ENCODE peak calls at places on chromosomes 7 and 10, in ten cellular contexts. Z is mammary epithelial cell; K is PC-9; V is neural progenitor cell; T is body of pancreas; L is stomach; J is colonic mucosa; G is effector memory CD4-positive, alpha-beta T cell; S is cardiac muscle cell; R is heart right ventricle. I is an unnamed sample.
A peak's percentile ranks its signal among the peaks of the same experiment; 100 is the strongest.

GRCh38 chr10:73439605-73440298 is 6.4 kb upstream of the MSS51 start:
- DNase-seq in L (no peak), S (peak; percentile 46), T (no peak), G (no peak), Z (peak; percentile 64), R (no peak), K (no peak), J (no peak), V (no peak), I (no peak)

GRCh38 chr10:37930423-37930822 is 46.0 kb downstream of the ZNF25 start:
- DNase-seq in T (no peak), K (no peak), G (no peak), L (no peak), Z (no peak), J (no peak), R (no peak), V (no peak), S (no peak), I (no peak)

GRCh38 chr7:133186060-133186459 is 66.8 kb upstream of the EXOC4 start:
- DNase-seq in S (no peak), T (no peak), J (no peak), V (no peak), R (no peak), L (no peak), Z (no peak), G (no peak), K (no peak), I (no peak)

GRCh38 chr10:67602268-67602950 is 93.6 kb downstream of the CTNNA3 start:
- DNase-seq in L (no peak), V (no peak), R (no peak), K (no peak), Z (peak; percentile 64), S (peak; percentile 92), T (no peak), J (no peak), G (no peak), I (peak; percentile 33)

GRCh38 chr10:70396140-70396539 is 7.8 kb upstream of the EIF4EBP2 start:
- DNase-seq in J (no peak), Z (no peak), R (no peak), L (no peak), K (no peak), S (no peak), T (no peak), V (no peak), G (no peak), I (no peak)

GRCh38 chr7:453597-454306 is 65.9 kb downstream of the PDGFA start:
- DNase-seq in S (no peak), K (no peak), G (no peak), R (no peak), L (no peak), V (no peak), J (no peak), T (no peak), Z (no peak), I (no peak)

GRCh38 chr7:332646-333398 is 42.9 kb downstream of the FOXL3 start:
- DNase-seq in R (peak; percentile 75), S (peak; percentile 66), G (peak; percentile 62), K (peak; percentile 91), V (peak; percentile 88), J (peak; percentile 90), L (peak; percentile 92), T (peak; percentile 95), Z (peak; percentile 38), I (peak; percentile 42)

GRCh38 chr10:120948889-120949382 is 97.8 kb downstream of the WDR11 start:
- DNase-seq in T (peak; percentile 71), R (peak; percentile 49), G (peak; percentile 9), V (peak; percentile 92), Z (peak; percentile 45), L (peak; percentile 71), J (peak; percentile 68), S (peak; percentile 83), K (no peak), I (no peak)

GRCh38 chr7:84191261-84191660 is 3.3 kb downstream of the SEMA3A start:
- DNase-seq in G (no peak), S (no peak), J (no peak), K (no peak), R (no peak), V (no peak), Z (no peak), L (no peak), T (no peak), I (no peak)

GRCh38 chr10:18400201-18400910 is 251.0 kb downstream of the NSUN6 start:
- DNase-seq in S (no peak), G (no peak), Z (no peak), V (peak; percentile 44), J (peak; percentile 88), L (no peak), R (no peak), K (no peak), T (peak; percentile 68), I (no peak)

GRCh38 chr10:88986549-88987242 is 3.9 kb upstream of the FAS start:
- DNase-seq in Z (peak; percentile 25), V (peak; percentile 57), R (peak; percentile 38), J (no peak), K (no peak), T (peak; percentile 47), G (no peak), S (peak; percentile 66), L (peak; percentile 33), I (peak; percentile 35)

GRCh38 chr10:22649390-22649841 is 65.0 kb downstream of the PIP4K2A start:
- DNase-seq in T (no peak), J (no peak), K (no peak), G (no peak), Z (no peak), R (no peak), S (no peak), L (no peak), V (no peak), I (no peak)

GRCh38 chr10:36038316-36038715 is 396.2 kb upstream of the FZD8 start:
- DNase-seq in Z (no peak), J (no peak), R (no peak), S (no peak), K (no peak), T (no peak), G (no peak), V (no peak), L (no peak), I (no peak)

GRCh38 chr10:68082815-68083395 is 7.8 kb upstream of the HERC4 start:
- DNase-seq in G (no peak), L (no peak), V (no peak), K (no peak), R (no peak), Z (no peak), J (no peak), S (peak; percentile 56), T (no peak), I (no peak)

GRCh38 chr10:86757110-86757790 is 831 bp downstream of the BMPR1A start:
- DNase-seq in J (peak; percentile 49), V (peak; percentile 61), G (no peak), T (peak; percentile 60), L (peak; percentile 31), Z (peak; percentile 51), R (peak; percentile 34), S (peak; percentile 71), K (peak; percentile 17), I (peak; percentile 58)

DNA sequence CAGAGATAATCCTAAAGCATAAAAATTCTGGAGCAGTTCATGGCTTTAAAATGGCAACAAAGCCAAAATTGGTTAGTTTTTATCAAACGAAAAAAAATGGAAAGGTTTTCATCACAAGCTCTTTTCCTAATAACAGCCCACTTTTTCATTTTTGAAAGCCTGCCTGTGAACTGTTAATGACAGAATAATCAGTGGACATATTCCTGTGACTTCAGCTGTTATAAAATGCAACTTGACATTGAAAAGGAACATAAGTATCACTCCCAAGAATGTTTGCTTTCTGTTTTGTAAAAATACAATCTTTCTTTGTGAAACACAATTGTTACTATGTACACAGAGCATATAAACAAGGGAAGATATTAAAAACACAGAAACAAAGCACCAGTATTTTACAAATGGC is 26.6 kb downstream of the MACC1 start:
- DNase-seq in J (no peak), G (no peak), S (peak; percentile 31), L (no peak), Z (no peak), K (no peak), V (no peak), R (no peak), T (no peak), I (no peak)
- H3K4me1 ChIP-seq in J (no peaks in the 10 kb centered on the region), G (no peaks in the 10 kb centered on the region), S (no peaks in the 10 kb centered on the region), L (peaks cover 4% of the 10 kb centered on the region), Z (no peaks in the 10 kb centered on the region), K (peaks cover 7% of the 10 kb centered on the region), V (no peaks in the 10 kb centered on the region), R (no peaks in the 10 kb centered on the region), T (peaks cover 5% of the 10 kb centered on the region), I (no peaks in the 10 kb centered on the region)

GRCh38 chr7:129640400-129640799 is 28.9 kb downstream of the NRF1 start:
- DNase-seq in S (no peak), K (no peak), Z (no peak), R (no peak), J (no peak), V (no peak), L (no peak), G (no peak), T (no peak), I (no peak)

GRCh38 chr7:129646369-129647021 is 35.0 kb downstream of the NRF1 start:
- DNase-seq in R (no peak), J (no peak), V (peak; percentile 61), T (no peak), S (no peak), Z (no peak), L (no peak), G (no peak), K (peak; percentile 11), I (peak; percentile 35)

GRCh38 chr7:129642871-129643515 is 31.5 kb downstream of the NRF1 start:
- DNase-seq in T (no peak), L (no peak), S (peak; percentile 8), Z (no peak), V (peak; percentile 34), G (no peak), J (no peak), K (no peak), R (no peak), I (no peak)

GRCh38 chr7:129643545-129644170 is 32.1 kb downstream of the NRF1 start:
- DNase-seq in K (no peak), R (no peak), V (peak; percentile 33), J (no peak), T (no peak), Z (no peak), S (no peak), L (no peak), G (no peak), I (no peak)

GRCh38 chr7:129644634-129645230 is 33.2 kb downstream of the NRF1 start:
- DNase-seq in K (no peak), T (no peak), J (no peak), R (no peak), L (no peak), Z (peak; percentile 35), V (peak; percentile 15), S (peak; percentile 76), G (no peak), I (peak; percentile 70)
- H3K27ac ChIP-seq in K (no peak overlapping the region), T (no peak overlapping the region), J (no peak overlapping the region), R (no peak overlapping the region), L (no peak overlapping the region), Z (no peak overlapping the region), V (no peak overlapping the region), S (peak overlapping the region; percentile 40), G (no peak overlapping the region), I (no peak overlapping the region)

GRCh38 chr7:131224996-131225395 is 102.7 kb upstream of the MKLN1 start:
- DNase-seq in Z (no peak), S (no peak), K (no peak), V (no peak), J (no peak), T (no peak), R (no peak), L (no peak), G (no peak), I (no peak)
- H3K4me1 ChIP-seq in Z (no peaks in the 10 kb centered on the region), S (no peaks in the 10 kb centered on the region), K (peaks cover 5% of the 10 kb centered on the region), V (peaks cover 2% of the 10 kb centered on the region), J (peaks cover 6% of the 10 kb centered on the region), T (peaks cover 22% of the 10 kb centered on the region), R (peaks cover 20% of the 10 kb centered on the region), L (peaks cover 23% of the 10 kb centered on the region), G (no peaks in the 10 kb centered on the region), I (peaks cover 3% of the 10 kb centered on the region)

GRCh38 chr7:125930848-125931247 is 1001.2 kb upstream of the POT1 start:
- DNase-seq in R (no peak), K (no peak), S (no peak), Z (peak; percentile 10), J (no peak), T (no peak), L (no peak), G (no peak), V (no peak), I (no peak)
- H3K27ac ChIP-seq in R (no peak overlapping the region), K (no peak overlapping the region), S (no peak overlapping the region), Z (no peak overlapping the region), J (no peak overlapping the region), T (no peak overlapping the region), L (no peak overlapping the region), G (no peak overlapping the region), V (no peak overlapping the region), I (no peak overlapping the region)